ENCODE peak calls at places on chromosomes 5 and 9, in seven cellular contexts. Z is heart left ventricle; P is IMR-90; Y is WERI-Rb-1; F is H9; E is CD8-positive, alpha-beta T cell; M is hepatocyte. G is an unnamed sample. For H3K9me3, the result is how much of the 10 kb centered on the place peaks cover.

GRCh38 chr5:181243521-181244307 is at the start of gene RACK1:
- DNase-seq in P (peak), M (peak), E (peak), Y (peak), Z (peak), F (peak), G (peak)

GRCh38 chr5:79956173-79956670 is 34.8 kb downstream of the MTX3 start:
- DNase-seq in F (peak), P (peak), Z (no peak), E (no peak), Y (no peak), M (no peak), G (no peak)

GRCh38 chr5:10831416-10831815 is 70.4 kb upstream of the DAP start:
- DNase-seq in Y (no peak), M (peak), P (peak), Z (no peak), E (no peak), F (no peak), G (no peak)

GRCh38 chr9:801399-802071 is 40.0 kb upstream of the DMRT1 start:
- DNase-seq in F (no peak), Z (no peak), E (no peak), Y (no peak), P (peak), M (no peak), G (no peak)

GRCh38 chr9:135925496-135926133 is 18.3 kb upstream of the CAMSAP1 start:
- DNase-seq in M (no peak), Y (no peak), F (no peak), E (no peak), P (peak), Z (no peak), G (no peak)

GRCh38 chr5:179195561-179196419 is 135.6 kb downstream of the ZNF354C start:
- DNase-seq in M (no peak), Y (no peak), E (no peak), F (no peak), Z (no peak), P (no peak), G (no peak)

GRCh38 chr5:16889203-16889971 is 46.7 kb downstream of the MYO10 start:
- DNase-seq in M (no peak), Y (no peak), Z (no peak), P (peak), E (no peak), F (no peak), G (no peak)

GRCh38 chr5:17186271-17186670 is 31.2 kb upstream of the BASP1 start:
- DNase-seq in F (no peak), P (peak), Y (peak), E (no peak), Z (no peak), M (no peak), G (no peak)

GRCh38 chr5:172487671-172488070 is 33.3 kb upstream of the SH3PXD2B start:
- DNase-seq in M (no peak), Z (no peak), P (no peak), Y (no peak), E (no peak), F (no peak), G (no peak)

GRCh38 chr5:74640450-74641013 is at the start of gene ENC1:
- DNase-seq in Y (peak), Z (peak), M (peak), E (peak), P (peak), F (peak), G (peak)

GRCh38 chr5:124612023-124612422 is 134.4 kb downstream of the ZNF608 start:
- DNase-seq in F (no peak), M (no peak), Y (no peak), E (no peak), P (no peak), Z (no peak), G (no peak)

GRCh38 chr5:98309785-98310566 is 463.5 kb upstream of the RGMB start:
- DNase-seq in Y (no peak), M (peak), Z (no peak), P (peak), E (no peak), F (peak), G (no peak)

GRCh38 chr9:125990186-125990792 is 243.1 kb downstream of the PBX3 start:
- DNase-seq in P (no peak), E (no peak), Y (peak), M (no peak), Z (no peak), F (no peak), G (no peak)

GRCh38 chr9:136169495-136169894 is 35.4 kb downstream of the LHX3 start:
- DNase-seq in M (peak), F (no peak), Y (peak), E (no peak), P (no peak), Z (no peak), G (no peak)

GRCh38 chr9:124666642-124667041 is 104.5 kb downstream of the NR6A1 start:
- DNase-seq in F (no peak), P (no peak), Y (no peak), E (no peak), Z (no peak), M (no peak), G (no peak)

GRCh38 chr5:100270323-100270771 is 264.8 kb upstream of the FAM174A start:
- DNase-seq in M (no peak), P (no peak), Y (no peak), Z (no peak), F (no peak), E (no peak), G (no peak)

GRCh38 chr9:133402689-133403088 is 15.1 kb downstream of the REXO4 start:
- DNase-seq in Z (no peak), F (no peak), E (no peak), P (no peak), M (no peak), Y (no peak), G (no peak)

GRCh38 chr9:135448570-135449180 is 30.9 kb upstream of the PPP1R26 start:
- DNase-seq in P (peak), Z (no peak), M (no peak), Y (no peak), F (no peak), E (no peak), G (no peak)

GRCh38 chr5:36369092-36369737 is 67.5 kb upstream of the RANBP3L start:
- DNase-seq in E (no peak), M (no peak), F (no peak), Y (no peak), P (peak), Z (no peak), G (no peak)

GRCh38 chr5:112529525-112529924 is 110.4 kb upstream of the EPB41L4A start:
- DNase-seq in Y (no peak), M (no peak), E (no peak), F (no peak), Z (no peak), P (no peak), G (no peak)

GRCh38 chr5:93322970-93323369 is 258.0 kb downstream of the NR2F1-AS1 start:
- DNase-seq in E (no peak), Y (no peak), Z (no peak), P (no peak), F (no peak), M (no peak), G (no peak)

GRCh38 chr9:80074439-80074838 is 502.7 kb downstream of the TLE4 start:
- DNase-seq in F (no peak), Z (no peak), E (no peak), M (no peak), Y (no peak), P (no peak), G (no peak)

GRCh38 chr5:1464096-1464446 is 18.8 kb upstream of the SLC6A3 start:
- DNase-seq in Z (peak), F (no peak), Y (no peak), M (no peak), P (no peak), E (no peak), G (no peak)

GRCh38 chr9:69946800-69947437 is 96.7 kb upstream of the MAMDC2 start:
- DNase-seq in P (peak), F (no peak), Y (no peak), E (no peak), M (peak), Z (no peak), G (no peak)

GRCh38 chr9:83959061-83959460 is 21.0 kb downstream of the HNRNPK start:
- DNase-seq in P (peak), F (no peak), Y (no peak), M (peak), E (no peak), Z (no peak), G (no peak)

GRCh38 chr5:120217001-120217400 is 247.1 kb upstream of the PRR16 start:
- DNase-seq in P (no peak), Y (no peak), F (no peak), Z (no peak), E (no peak), M (no peak), G (no peak)

GRCh38 chr9:27566118-27566517 is 7.2 kb downstream of the C9orf72 start:
- DNase-seq in Z (no peak), M (no peak), Y (no peak), E (no peak), P (no peak), F (no peak), G (no peak)

GRCh38 chr5:147484708-147485020 is 25.2 kb downstream of the DPYSL3 start:
- DNase-seq in E (no peak), M (no peak), Y (no peak), Z (no peak), F (no peak), P (peak), G (no peak)

GRCh38 chr5:2960309-2960708 is 208.8 kb upstream of the IRX2 start:
- DNase-seq in M (no peak), E (no peak), Y (no peak), F (no peak), Z (no peak), P (no peak), G (no peak)

GRCh38 chr9:134600836-134601638 is 40.6 kb upstream of the COL5A1 start:
- DNase-seq in Y (no peak), P (no peak), F (peak), M (no peak), Z (no peak), E (no peak), G (peak)

GRCh38 chr5:5219541-5219940 is 79.4 kb downstream of the ADAMTS16 start:
- DNase-seq in E (no peak), P (no peak), M (no peak), Y (no peak), Z (no peak), F (no peak), G (no peak)

GRCh38 chr5:418681-419121 is 24.3 kb upstream of the EXOC3 start:
- DNase-seq in E (no peak), M (no peak), P (peak), F (peak), Z (no peak), Y (peak), G (no peak)

GRCh38 chr9:114202849-114203248 is 47.5 kb downstream of the COL27A1 start:
- DNase-seq in M (no peak), Y (no peak), P (peak), F (no peak), E (no peak), Z (no peak), G (no peak)

GRCh38 chr9:76044420-76044819 is 153.9 kb downstream of the PCSK5 start:
- DNase-seq in E (no peak), F (no peak), P (peak), M (no peak), Z (no peak), Y (no peak), G (no peak)

GRCh38 chr5:4640793-4641192 is 499.3 kb upstream of the ADAMTS16 start:
- DNase-seq in Y (peak), M (peak), F (peak), Z (no peak), E (no peak), P (no peak), G (no peak)

GRCh38 chr9:95383198-95383673 is 65.7 kb upstream of the FANCC start:
- DNase-seq in P (peak), E (no peak), F (no peak), Y (no peak), M (no peak), Z (no peak), G (no peak)

GRCh38 chr5:142334548-142334947 is 9.7 kb upstream of the SPRY4 start:
- DNase-seq in E (no peak), F (no peak), M (no peak), Z (no peak), P (no peak), Y (no peak), G (no peak)

GRCh38 chr5:179284751-179285191 is 60.5 kb downstream of the ADAMTS2 start:
- DNase-seq in M (no peak), Y (no peak), E (no peak), P (peak), Z (no peak), F (no peak), G (no peak)

DNA sequence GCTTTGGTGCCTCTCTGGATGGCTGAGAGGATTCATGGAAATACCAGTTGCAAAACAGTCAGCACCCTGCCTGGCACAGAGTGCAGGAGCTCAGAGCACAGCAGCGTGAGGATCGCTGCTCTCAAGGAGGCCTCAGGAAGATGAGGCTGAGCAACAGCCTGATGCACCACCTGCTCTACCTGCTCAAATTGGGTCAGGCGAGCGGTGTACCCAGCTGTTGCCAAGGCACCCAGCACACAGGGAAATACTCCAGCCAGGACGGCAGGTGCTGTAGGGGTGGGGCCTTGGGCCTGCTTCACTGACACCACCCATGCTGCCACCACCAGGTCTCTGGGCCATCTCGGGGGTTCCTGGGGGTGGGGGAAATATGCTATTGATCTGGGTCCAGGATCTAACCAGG is 4.3 kb downstream of the EEIG1 start:
- DNase-seq in Y (no peak), P (no peak), M (no peak), F (no peak), E (peak), Z (no peak), G (no peak)
- H3K27ac ChIP-seq in Y (no peak), P (no peak), M (no peak), F (no peak), E (peak), Z (peak), G (peak)

DNA sequence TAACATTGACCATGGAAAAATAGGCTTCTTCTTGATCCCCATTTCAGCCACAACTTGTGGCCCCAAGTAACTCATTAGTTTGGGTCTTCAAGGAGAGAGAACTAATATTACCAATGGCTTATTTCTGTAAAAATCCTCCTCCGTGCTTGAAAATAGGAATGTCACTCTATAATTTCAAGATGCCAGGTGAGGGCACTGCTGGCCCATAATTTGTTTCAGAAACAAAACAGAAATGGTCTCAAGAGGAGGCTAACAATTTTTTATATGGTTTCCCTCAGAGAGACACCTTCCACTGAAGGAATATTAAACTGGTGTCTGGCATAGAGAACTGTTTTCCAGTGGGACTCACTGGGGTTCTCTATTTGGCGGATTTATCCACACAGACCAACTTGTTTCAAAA is 437.0 kb upstream of the TRPC7 start:
- DNase-seq in E (no peak), Z (no peak), P (peak), Y (no peak), M (peak), F (no peak), G (no peak)
- TF ChIP-seq CTCF in E (no peak), Z (peak), P (peak), Y (peak), M (peak), F (peak), G (no peak)

GRCh38 chr9:88817628-88818027 is 173.6 kb upstream of the S1PR3 start:
- DNase-seq in Y (no peak), M (no peak), P (no peak), E (no peak), Z (no peak), F (no peak), G (no peak)

GRCh38 chr9:88818495-88819201 is 172.6 kb upstream of the S1PR3 start:
- DNase-seq in E (no peak), P (peak), F (peak), M (no peak), Z (no peak), Y (no peak), G (no peak)

GRCh38 chr9:88820055-88820454 is 171.2 kb upstream of the S1PR3 start:
- DNase-seq in F (no peak), Z (no peak), P (no peak), M (no peak), E (no peak), Y (no peak), G (no peak)

GRCh38 chr9:88821033-88821748 is 170.1 kb upstream of the S1PR3 start:
- DNase-seq in Z (no peak), E (no peak), M (no peak), F (no peak), P (no peak), Y (no peak), G (no peak)

GRCh38 chr9:88819471-88819870 is 171.8 kb upstream of the S1PR3 start:
- DNase-seq in F (no peak), P (no peak), E (no peak), M (no peak), Y (no peak), Z (no peak), G (no peak)
- H3K9me3 ChIP-seq in F (under half), P (under half), E (under half), M (under half), Y (under half), Z (under half), G (under half)

DNA sequence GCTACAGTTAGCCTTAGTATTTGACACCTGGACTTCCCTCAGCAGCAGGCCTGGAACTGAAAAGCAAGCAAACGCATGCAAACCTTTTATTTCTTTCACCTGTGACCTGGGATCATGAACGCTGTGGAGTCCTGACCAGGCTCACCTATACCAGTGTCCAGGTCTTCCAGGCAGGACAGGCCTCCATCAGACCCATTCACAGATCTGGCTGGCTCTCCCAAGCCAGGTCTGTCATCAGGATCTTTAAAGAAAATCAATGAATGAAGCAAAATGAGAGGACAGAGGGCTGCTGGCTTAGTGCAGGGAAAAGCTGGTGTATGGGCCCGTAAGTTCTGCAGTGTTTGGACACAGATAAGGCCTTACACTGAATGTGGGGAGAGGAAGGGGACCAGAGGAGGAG is 96.3 kb upstream of the CPEB4 start:
- DNase-seq in Y (no peak), Z (no peak), P (no peak), E (no peak), F (no peak), M (no peak), G (no peak)
- H3K27ac ChIP-seq in Y (no peak), Z (no peak), P (no peak), E (no peak), F (no peak), M (no peak), G (no peak)